ENCODE peak calls at places on chromosomes 16 and 17, in four cellular contexts. G, F, Y and S are unnamed samples.

GRCh38 chr17:57672971-57673370 is 72.1 kb downstream of the CCDC182 start:
- DNase-seq in G (peak; percentile 10), F (no peak), Y (no peak), S (no peak)

GRCh38 chr16:51508813-51509212 is 357.7 kb upstream of the SALL1 start:
- DNase-seq in G (no peak), F (no peak), Y (peak; percentile 58), S (no peak)

GRCh38 chr17:42521036-42521435 is 15.0 kb upstream of the NAGLU start:
- DNase-seq in G (no peak), F (no peak), Y (no peak), S (no peak)

GRCh38 chr17:14340968-14341412 is 40.1 kb downstream of the HS3ST3B1 start:
- DNase-seq in G (no peak), F (no peak), Y (no peak), S (no peak)

GRCh38 chr17:76532072-76532651 is 5.3 kb downstream of the CYGB start:
- DNase-seq in G (no peak), F (peak; percentile 87), Y (no peak), S (no peak)

GRCh38 chr16:1887711-1888354 is 15.9 kb upstream of the MEIOB start:
- DNase-seq in G (peak; percentile 35), F (no peak), Y (no peak), S (no peak)

GRCh38 chr16:87581867-87582220 is 20.5 kb upstream of the JPH3 start:
- DNase-seq in G (peak; percentile 56), F (peak; percentile 63), Y (peak; percentile 93), S (no peak)

GRCh38 chr16:12320298-12320706 is 343.8 kb downstream of the SNX29 start:
- DNase-seq in G (no peak), F (no peak), Y (no peak), S (no peak)

GRCh38 chr16:89737341-89738071 is 16.2 kb downstream of the ZNF276 start:
- DNase-seq in G (no peak), F (no peak), Y (no peak), S (no peak)

GRCh38 chr16:70715113-70715711 is 29.4 kb upstream of the MTSS2 start:
- DNase-seq in G (peak; percentile 91), F (peak; percentile 99), Y (peak; percentile 95), S (peak; percentile 81)

GRCh38 chr17:63497708-63498483 is 21.0 kb downstream of the ACE start:
- DNase-seq in G (no peak), F (peak; percentile 12), Y (no peak), S (no peak)

GRCh38 chr17:41928693-41929251 is 1.6 kb upstream of the ODAD4 start:
- DNase-seq in G (no peak), F (no peak), Y (no peak), S (no peak)

GRCh38 chr16:31108794-31109558 is 790 bp downstream of the BCKDK start:
- DNase-seq in G (no peak), F (no peak), Y (no peak), S (no peak)

GRCh38 chr16:13070268-13070667 is 168.9 kb downstream of the SHISA9 start:
- DNase-seq in G (no peak), F (no peak), Y (no peak), S (peak; percentile 79)

GRCh38 chr16:3596101-3596861 is 15.1 kb downstream of the SLX4 start:
- DNase-seq in G (no peak), F (no peak), Y (no peak), S (no peak)

GRCh38 chr17:41498276-41498675 is 7.1 kb downstream of the KRT13 start:
- DNase-seq in G (no peak), F (peak; percentile 55), Y (no peak), S (no peak)

DNA sequence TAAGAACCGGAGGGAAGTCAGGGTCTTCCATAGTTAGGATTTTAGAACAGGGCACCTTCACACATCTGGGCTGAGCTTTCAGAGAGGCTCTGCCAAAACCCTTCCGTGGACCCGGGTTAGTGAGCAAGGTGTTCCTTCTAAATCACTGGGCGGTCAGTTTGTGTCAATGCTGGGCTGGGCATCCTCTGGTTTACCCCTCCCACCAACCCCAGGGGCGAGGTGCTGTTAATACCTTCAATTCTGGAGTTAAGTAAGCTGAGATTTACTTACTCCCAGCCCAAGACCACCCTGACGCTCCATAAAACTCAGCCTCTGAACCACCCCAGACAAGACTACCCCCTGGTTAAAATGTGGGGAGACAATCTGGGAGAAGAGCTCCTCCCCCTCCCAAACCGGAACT is 1.0 kb downstream of the TMEM92 start:
- DNase-seq in G (no peak), F (no peak), Y (no peak), S (no peak)
- H3K4me3 ChIP-seq in G (no peak overlapping the region), F (peak overlapping the region; percentile 58), Y (no peak overlapping the region), S (no peak overlapping the region)

GRCh38 chr16:56868175-56868574 is 3.2 kb downstream of the SLC12A3 start:
- DNase-seq in G (no peak), F (no peak), Y (no peak), S (no peak)
- H3K4me3 ChIP-seq in G (no peak overlapping the region), F (no peak overlapping the region), Y (no peak overlapping the region), S (no peak overlapping the region)

DNA sequence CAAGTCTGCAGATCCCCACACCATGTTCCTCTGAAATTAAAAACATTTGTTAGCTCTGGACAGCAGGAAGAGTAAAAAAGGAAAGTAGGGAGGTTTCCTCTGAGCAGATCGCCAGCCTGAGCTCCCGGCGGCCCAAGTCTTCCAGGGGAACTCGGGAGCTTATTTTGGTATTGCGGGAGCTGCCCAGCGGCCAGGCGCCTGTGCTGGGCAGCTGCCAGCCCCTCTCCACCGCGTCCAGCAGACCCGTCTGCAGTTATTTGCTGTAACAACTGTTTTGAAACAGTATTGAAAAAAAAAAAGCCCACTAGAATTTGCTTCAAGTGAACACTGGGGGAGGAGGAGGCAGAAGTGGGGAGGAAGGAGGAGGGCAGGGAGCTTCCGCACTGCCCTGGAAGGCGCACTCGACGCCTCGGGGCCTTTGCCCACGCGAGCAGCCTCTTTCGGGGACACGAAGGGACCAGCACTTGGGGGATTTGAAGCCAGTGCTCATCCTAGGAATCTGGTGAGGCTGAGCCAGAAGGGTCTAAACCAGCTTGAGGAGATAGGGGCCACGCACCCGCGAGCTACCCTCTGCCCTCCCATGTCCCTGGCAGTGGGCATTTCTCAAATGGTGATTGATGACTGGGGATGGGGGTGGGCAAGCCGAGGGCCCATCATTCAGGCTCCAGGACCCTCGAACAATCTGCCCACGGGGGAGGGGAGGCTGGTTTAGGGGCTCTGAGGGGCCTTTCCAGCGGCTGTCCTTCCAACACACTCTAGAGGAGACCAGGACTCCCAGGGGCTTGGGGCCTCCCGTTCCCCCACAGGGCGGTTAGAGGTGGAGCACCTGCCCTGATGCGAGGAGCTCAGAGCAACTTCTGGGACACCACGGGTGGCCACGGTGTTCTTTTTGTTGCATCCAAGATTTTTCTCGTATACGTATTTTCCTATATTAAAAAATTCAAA is 3.0 kb upstream of the BAHCC1 start:
- DNase-seq in G (no peak), F (no peak), Y (peak; percentile 73), S (peak; percentile 48)
- H3K4me3 ChIP-seq in G (peak overlapping the region; percentile 90), F (peak overlapping the region; percentile 60), Y (peak overlapping the region; percentile 87), S (peak overlapping the region; percentile 81)

GRCh38 chr17:4945944-4946280 is 2.4 kb downstream of the PFN1 start:
- DNase-seq in G (no peak), F (no peak), Y (no peak), S (no peak)
- H3K4me3 ChIP-seq in G (peak overlapping the region; percentile 98), F (peak overlapping the region; percentile 99), Y (peak overlapping the region; percentile 82), S (peak overlapping the region; percentile 91)

GRCh38 chr16:59170065-59170712 is 436.1 kb upstream of the GOT2 start:
- DNase-seq in G (no peak), F (no peak), Y (no peak), S (no peak)
- H3K4me3 ChIP-seq in G (no peak overlapping the region), F (no peak overlapping the region), Y (no peak overlapping the region), S (no peak overlapping the region)

DNA sequence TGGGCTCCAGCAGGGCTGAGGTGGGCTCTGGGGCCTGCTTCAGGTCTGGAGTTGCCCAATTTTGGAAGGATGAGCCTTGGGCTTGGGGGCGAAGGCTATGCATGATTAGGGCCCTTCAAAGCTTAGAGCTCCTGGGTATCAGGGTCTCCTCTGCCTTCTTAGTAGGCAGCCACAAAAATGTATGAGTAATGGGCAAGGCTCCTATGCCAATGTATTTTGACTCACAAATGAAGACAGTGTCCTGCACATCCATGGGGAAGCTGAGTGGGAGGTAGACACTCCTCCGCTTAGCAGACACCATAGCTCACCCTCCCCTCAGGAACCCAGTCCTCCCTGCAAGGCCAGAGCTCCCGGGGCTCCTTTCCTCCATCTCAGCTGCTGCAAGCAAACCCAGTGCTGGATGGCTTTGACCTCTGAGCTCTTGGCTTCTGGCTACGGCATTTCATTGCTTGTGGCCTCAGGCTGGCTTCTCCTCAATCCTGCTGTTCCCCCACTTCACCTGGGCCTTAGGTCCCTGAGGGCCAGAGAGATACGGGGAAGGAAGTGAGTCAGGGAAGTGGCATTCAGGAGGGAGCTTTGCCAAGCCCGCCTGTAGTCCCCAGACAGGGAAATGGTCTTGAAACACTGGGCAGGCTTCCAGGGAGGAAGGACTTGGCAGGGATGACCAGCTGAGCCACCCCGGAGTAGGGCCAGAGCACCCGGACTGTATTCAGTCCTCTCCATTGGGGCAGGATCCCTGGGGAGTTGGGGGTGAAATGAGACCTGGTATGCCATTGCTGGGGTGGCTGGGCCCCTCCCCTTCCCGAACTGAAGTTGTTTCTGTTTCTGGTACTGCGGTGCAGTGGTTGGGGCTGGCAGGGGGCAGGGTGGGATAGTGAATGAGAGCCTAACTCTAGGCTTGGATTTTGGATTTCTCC is 4.4 kb downstream of the ABCC3 start:
- DNase-seq in G (peak; percentile 97), F (peak; percentile 97), Y (peak; percentile 90), S (peak; percentile 65)
- H3K4me3 ChIP-seq in G (peak overlapping the region; percentile 41), F (no peak overlapping the region), Y (no peak overlapping the region), S (no peak overlapping the region)